ENCODE peak calls at places on chromosomes 6 and 20, in four cellular contexts. X, I, H and J are unnamed samples.

GRCh38 chr20:59937150-59937549 is 3.0 kb downstream of the PPP1R3D start:
- DNase-seq in X (no peak), I (no peak), H (no peak), J (no peak)

GRCh38 chr20:9359561-9360308 is 154.7 kb upstream of the LAMP5 start:
- DNase-seq in X (peak), I (peak), H (peak), J (peak)

GRCh38 chr6:152273638-152274037 is 363.5 kb downstream of the SYNE1 start:
- DNase-seq in X (no peak), I (no peak), H (peak), J (peak)

GRCh38 chr20:53255102-53255710 is 283.0 kb downstream of the TSHZ2 start:
- DNase-seq in X (no peak), I (no peak), H (no peak), J (no peak)

GRCh38 chr20:60054716-60055371 is 96.6 kb downstream of the CDH26 start:
- DNase-seq in X (no peak), I (no peak), H (no peak), J (no peak)

GRCh38 chr6:26240157-26240980 is 124.6 kb upstream of the BTN3A2 start:
- DNase-seq in X (peak), I (peak), H (no peak), J (peak)

GRCh38 chr6:129713806-129714338 is 3.9 kb upstream of the ARHGAP18 start:
- DNase-seq in X (no peak), I (no peak), H (no peak), J (no peak)

GRCh38 chr6:131063764-131064272 is 773 bp upstream of the EPB41L2 start:
- DNase-seq in X (no peak), I (no peak), H (no peak), J (no peak)

GRCh38 chr6:37695857-37696219 is 1.8 kb downstream of the MDGA1 start:
- DNase-seq in X (no peak), I (no peak), H (no peak), J (no peak)

GRCh38 chr6:125314019-125314581 is 12.3 kb upstream of the HDDC2 start:
- DNase-seq in X (peak), I (peak), H (peak), J (peak)

GRCh38 chr20:63775096-63775978 is 35.8 kb downstream of the SLC2A4RG start:
- DNase-seq in X (peak), I (no peak), H (no peak), J (peak)

GRCh38 chr20:15976047-15976731 is 597.1 kb downstream of the KIF16B start:
- DNase-seq in X (no peak), I (no peak), H (no peak), J (no peak)

GRCh38 chr6:15897063-15897934 is 231.6 kb upstream of the MYLIP start:
- DNase-seq in X (peak), I (no peak), H (peak), J (peak)

GRCh38 chr6:30325873-30326445 is 768 bp upstream of the TRIM39 start:
- DNase-seq in X (no peak), I (no peak), H (no peak), J (peak)

GRCh38 chr6:33914519-33915120 is 110.8 kb upstream of the MLN start:
- DNase-seq in X (no peak), I (no peak), H (no peak), J (no peak)

GRCh38 chr20:50360218-50360672 is 149.9 kb upstream of the PTPN1 start:
- DNase-seq in X (no peak), I (no peak), H (no peak), J (no peak)

GRCh38 chr6:170271771-170272314 is 19.0 kb downstream of the DLL1 start:
- DNase-seq in X (no peak), I (no peak), H (no peak), J (no peak)

GRCh38 chr6:139569561-139569960 is 195.1 kb upstream of the CITED2 start:
- DNase-seq in X (peak), I (peak), H (peak), J (peak)

GRCh38 chr6:37882724-37883413 is 63.3 kb downstream of the ZFAND3 start:
- DNase-seq in X (peak), I (peak), H (peak), J (peak)

GRCh38 chr6:72952808-72953630 is 272.3 kb downstream of the KHDC1L start:
- DNase-seq in X (no peak), I (peak), H (peak), J (peak)

GRCh38 chr6:77180367-77180766 is 282.9 kb downstream of the HTR1B start:
- DNase-seq in X (peak), I (no peak), H (no peak), J (peak)

GRCh38 chr20:20207291-20207690 is 155.0 kb downstream of the CFAP61 start:
- DNase-seq in X (no peak), I (no peak), H (peak), J (no peak)

GRCh38 chr6:28725890-28726348 is 197.9 kb downstream of the TRIM27 start:
- DNase-seq in X (peak), I (peak), H (peak), J (no peak)

GRCh38 chr6:108872001-108872974 is 24.1 kb downstream of the ARMC2 start:
- DNase-seq in X (no peak), I (no peak), H (no peak), J (no peak)

GRCh38 chr6:158286413-158286812 is 25.9 kb upstream of the TULP4 start:
- DNase-seq in X (peak), I (peak), H (no peak), J (peak)

GRCh38 chr20:48286571-48287551 is 501.6 kb upstream of the SULF2 start:
- DNase-seq in X (no peak), I (no peak), H (no peak), J (peak)

GRCh38 chr6:160634706-160635105 is 29.4 kb downstream of the LPA start:
- DNase-seq in X (no peak), I (no peak), H (no peak), J (no peak)

GRCh38 chr20:35578469-35578868 is 36.6 kb downstream of the ERGIC3 start:
- DNase-seq in X (no peak), I (no peak), H (no peak), J (peak)

GRCh38 chr6:91045152-91045551 is 458.3 kb upstream of the MAP3K7 start:
- DNase-seq in X (no peak), I (no peak), H (no peak), J (peak)

GRCh38 chr6:71460933-71461332 is 172.3 kb downstream of the OGFRL1 start:
- DNase-seq in X (no peak), I (no peak), H (no peak), J (no peak)

GRCh38 chr20:38789503-38790209 is 15.8 kb upstream of the PPP1R16B start:
- DNase-seq in X (peak), I (peak), H (peak), J (peak)

GRCh38 chr20:10647909-10648308 is 25.9 kb downstream of the JAG1 start:
- DNase-seq in X (no peak), I (no peak), H (no peak), J (no peak)

GRCh38 chr20:22684763-22685443 is 100.5 kb upstream of the FOXA2 start:
- DNase-seq in X (no peak), I (no peak), H (no peak), J (no peak)